ENCODE peak calls at places on chromosomes 12 and 14, in four cellular contexts. One of them, this sample, is unnamed.

GRCh38 chr14:66842911-66843572 is 335.1 kb downstream of the GPHN start:
- DNase-seq in CD8-positive, alpha-beta memory T cell: no peak
- DNase-seq in HuH-7.5: no peak
- DNase-seq in GM12865: no peak
- DNase-seq in this sample: no peak

GRCh38 chr14:104240426-104241157 is 102.2 kb downstream of the KIF26A start:
- DNase-seq in GM12865: peak; percentile 4
- DNase-seq in HuH-7.5: no peak
- DNase-seq in CD8-positive, alpha-beta memory T cell: no peak
- DNase-seq in this sample: no peak

GRCh38 chr12:103779410-103780092 is 61.5 kb downstream of the NT5DC3 start:
- DNase-seq in HuH-7.5: no peak
- DNase-seq in CD8-positive, alpha-beta memory T cell: no peak
- DNase-seq in GM12865: no peak
- DNase-seq in this sample: no peak

GRCh38 chr14:92973265-92973797 is 50.4 kb downstream of the CHGA start:
- DNase-seq in HuH-7.5: peak; percentile 57
- DNase-seq in CD8-positive, alpha-beta memory T cell: peak; percentile 11
- DNase-seq in GM12865: peak; percentile 18
- DNase-seq in this sample: peak; percentile 93

GRCh38 chr12:2170376-2170775 is 117.6 kb downstream of the CACNA1C start:
- DNase-seq in CD8-positive, alpha-beta memory T cell: no peak
- DNase-seq in HuH-7.5: no peak
- DNase-seq in GM12865: no peak
- DNase-seq in this sample: no peak

GRCh38 chr12:64522316-64522715 is 70.4 kb downstream of the TBK1 start:
- DNase-seq in GM12865: peak; percentile 20
- DNase-seq in HuH-7.5: no peak
- DNase-seq in CD8-positive, alpha-beta memory T cell: no peak
- DNase-seq in this sample: no peak

GRCh38 chr14:23545740-23546411 is 5.7 kb downstream of the ZFHX2 start:
- DNase-seq in CD8-positive, alpha-beta memory T cell: no peak
- DNase-seq in GM12865: no peak
- DNase-seq in HuH-7.5: no peak
- DNase-seq in this sample: no peak

GRCh38 chr12:91777268-91777997 is 368.2 kb downstream of the BTG1 start:
- DNase-seq in GM12865: no peak
- DNase-seq in CD8-positive, alpha-beta memory T cell: no peak
- DNase-seq in HuH-7.5: no peak
- DNase-seq in this sample: no peak

GRCh38 chr12:96164951-96165858 is 29.0 kb upstream of the ELK3 start:
- DNase-seq in GM12865: no peak
- DNase-seq in HuH-7.5: no peak
- DNase-seq in CD8-positive, alpha-beta memory T cell: no peak
- DNase-seq in this sample: no peak

GRCh38 chr12:4719821-4720636 is at the start of gene GALNT8:
- DNase-seq in GM12865: no peak
- DNase-seq in CD8-positive, alpha-beta memory T cell: no peak
- DNase-seq in HuH-7.5: no peak
- DNase-seq in this sample: no peak

GRCh38 chr14:23406244-23406643 is 1.8 kb downstream of the MYH6 start:
- DNase-seq in HuH-7.5: no peak
- DNase-seq in GM12865: peak; percentile 24
- DNase-seq in CD8-positive, alpha-beta memory T cell: no peak
- DNase-seq in this sample: no peak

GRCh38 chr14:62602712-62603111 is 442.5 kb downstream of the KCNH5 start:
- DNase-seq in GM12865: no peak
- DNase-seq in CD8-positive, alpha-beta memory T cell: no peak
- DNase-seq in HuH-7.5: no peak
- DNase-seq in this sample: no peak

GRCh38 chr14:73457050-73457934 is 1.1 kb downstream of the NUMB start:
- DNase-seq in HuH-7.5: no peak
- DNase-seq in CD8-positive, alpha-beta memory T cell: peak; percentile 17
- DNase-seq in GM12865: peak; percentile 38
- DNase-seq in this sample: peak; percentile 62

GRCh38 chr12:75754698-75755097 is 243.3 kb upstream of the KRR1 start:
- DNase-seq in GM12865: no peak
- DNase-seq in CD8-positive, alpha-beta memory T cell: no peak
- DNase-seq in HuH-7.5: no peak
- DNase-seq in this sample: no peak

GRCh38 chr14:20807304-20807956 is 4.8 kb upstream of the RNASE1 start:
- DNase-seq in CD8-positive, alpha-beta memory T cell: no peak
- DNase-seq in GM12865: no peak
- DNase-seq in HuH-7.5: no peak
- DNase-seq in this sample: no peak

GRCh38 chr14:90907178-90907577 is 90.9 kb upstream of the TTC7B start:
- DNase-seq in CD8-positive, alpha-beta memory T cell: no peak
- DNase-seq in HuH-7.5: no peak
- DNase-seq in GM12865: no peak
- DNase-seq in this sample: no peak

GRCh38 chr14:50068496-50068895 is 47.9 kb downstream of the VCPKMT start:
- DNase-seq in HuH-7.5: no peak
- DNase-seq in GM12865: no peak
- DNase-seq in CD8-positive, alpha-beta memory T cell: no peak
- DNase-seq in this sample: no peak

GRCh38 chr14:92108345-92109254 is 2.2 kb upstream of the ATXN3 start:
- DNase-seq in CD8-positive, alpha-beta memory T cell: peak; percentile 30
- DNase-seq in HuH-7.5: no peak
- DNase-seq in GM12865: peak; percentile 75
- DNase-seq in this sample: no peak

GRCh38 chr12:56104815-56105476 is 587 bp downstream of the PA2G4 start:
- DNase-seq in HuH-7.5: no peak
- DNase-seq in CD8-positive, alpha-beta memory T cell: no peak
- DNase-seq in GM12865: peak; percentile 46
- DNase-seq in this sample: no peak

GRCh38 chr14:35878272-35879140 is 52.4 kb downstream of the BRMS1L start:
- DNase-seq in CD8-positive, alpha-beta memory T cell: no peak
- DNase-seq in GM12865: no peak
- DNase-seq in HuH-7.5: no peak
- DNase-seq in this sample: no peak

GRCh38 chr14:50338547-50338946 is 26.4 kb downstream of the DMAC2L start:
- DNase-seq in GM12865: no peak
- DNase-seq in CD8-positive, alpha-beta memory T cell: no peak
- DNase-seq in HuH-7.5: no peak
- DNase-seq in this sample: no peak

GRCh38 chr14:84826349-84826748 is 703.6 kb upstream of the FLRT2 start:
- DNase-seq in CD8-positive, alpha-beta memory T cell: no peak
- DNase-seq in HuH-7.5: no peak
- DNase-seq in GM12865: no peak
- DNase-seq in this sample: no peak

GRCh38 chr14:65482769-65483438 is 70.4 kb downstream of the FUT8 start:
- DNase-seq in GM12865: no peak
- DNase-seq in HuH-7.5: no peak
- DNase-seq in CD8-positive, alpha-beta memory T cell: no peak
- DNase-seq in this sample: no peak

GRCh38 chr14:42980419-42980818 is 1373.7 kb downstream of the LRFN5 start:
- DNase-seq in CD8-positive, alpha-beta memory T cell: no peak
- DNase-seq in GM12865: no peak
- DNase-seq in HuH-7.5: no peak
- DNase-seq in this sample: no peak

GRCh38 chr14:75984674-75985073 is 889 bp upstream of the IFT43 start:
- DNase-seq in HuH-7.5: no peak
- DNase-seq in GM12865: no peak
- DNase-seq in CD8-positive, alpha-beta memory T cell: no peak
- DNase-seq in this sample: peak; percentile 72

GRCh38 chr14:63922696-63923421 is 70.1 kb downstream of the SYNE2 start:
- DNase-seq in GM12865: no peak
- DNase-seq in CD8-positive, alpha-beta memory T cell: no peak
- DNase-seq in HuH-7.5: peak; percentile 44
- DNase-seq in this sample: no peak

GRCh38 chr12:51238037-51238509 is 553 bp upstream of the DAZAP2 start:
- DNase-seq in CD8-positive, alpha-beta memory T cell: no peak
- DNase-seq in GM12865: peak; percentile 47
- DNase-seq in HuH-7.5: peak; percentile 39
- DNase-seq in this sample: peak; percentile 62

GRCh38 chr12:24845615-24846014 is 103.3 kb downstream of the BCAT1 start:
- DNase-seq in CD8-positive, alpha-beta memory T cell: no peak
- DNase-seq in GM12865: no peak
- DNase-seq in HuH-7.5: no peak
- DNase-seq in this sample: no peak

GRCh38 chr14:75222208-75222701 is 45.8 kb upstream of the TMED10 start:
- DNase-seq in GM12865: peak; percentile 62
- DNase-seq in CD8-positive, alpha-beta memory T cell: no peak
- DNase-seq in HuH-7.5: no peak
- DNase-seq in this sample: no peak

GRCh38 chr14:53470351-53471043 is 317.4 kb upstream of the DDHD1 start:
- DNase-seq in HuH-7.5: no peak
- DNase-seq in GM12865: no peak
- DNase-seq in CD8-positive, alpha-beta memory T cell: no peak
- DNase-seq in this sample: peak; percentile 51

GRCh38 chr12:6703631-6704030 is 3.0 kb upstream of the PIANP start:
- DNase-seq in CD8-positive, alpha-beta memory T cell: no peak
- DNase-seq in GM12865: peak; percentile 31
- DNase-seq in HuH-7.5: no peak
- DNase-seq in this sample: no peak

GRCh38 chr12:129704232-129704830 is 199.5 kb downstream of the TMEM132D start:
- DNase-seq in CD8-positive, alpha-beta memory T cell: no peak
- DNase-seq in GM12865: no peak
- DNase-seq in HuH-7.5: no peak
- DNase-seq in this sample: no peak

GRCh38 chr12:96121271-96121711 is 72.9 kb upstream of the ELK3 start:
- DNase-seq in CD8-positive, alpha-beta memory T cell: no peak
- DNase-seq in GM12865: peak; percentile 67
- DNase-seq in HuH-7.5: no peak
- DNase-seq in this sample: no peak

GRCh38 chr12:108973753-108974152 is 47.1 kb downstream of the SVOP start:
- DNase-seq in GM12865: no peak
- DNase-seq in HuH-7.5: no peak
- DNase-seq in CD8-positive, alpha-beta memory T cell: no peak
- DNase-seq in this sample: no peak

GRCh38 chr14:70067810-70068209 is 120.9 kb downstream of the SLC8A3 start:
- DNase-seq in HuH-7.5: no peak
- DNase-seq in CD8-positive, alpha-beta memory T cell: no peak
- DNase-seq in GM12865: no peak
- DNase-seq in this sample: no peak

GRCh38 chr12:102513272-102513671 is 32.9 kb upstream of the IGF1 start:
- DNase-seq in CD8-positive, alpha-beta memory T cell: no peak
- DNase-seq in GM12865: peak; percentile 75
- DNase-seq in HuH-7.5: no peak
- DNase-seq in this sample: no peak